ENCODE peak calls at places on chromosomes 5 and 9, in nine cellular contexts. One of them, this sample, is unnamed.

GRCh38 chr5:4994994-4995393 is 145.1 kb upstream of the ADAMTS16 start:
- DNase-seq in NCI-H748 treated with DMSO at 0.1 percent for 48 hours: no peak
- DNase-seq in activated naive CD8-positive, alpha-beta T cell treated with anti-CD3 and anti-CD28 coated beads, Interleukin-2, amount 50 U/mL, for 24 hours: no peak
- DNase-seq in epithelial cell of prostate: no peak
- DNase-seq in posterior vena cava: no peak
- DNase-seq in germinal center: no peak
- DNase-seq in lung microvascular endothelial cell: no peak
- DNase-seq in NCI-H1092: no peak
- DNase-seq in naive thymus-derived CD4-positive, alpha-beta T cell: no peak
- DNase-seq in this sample: no peak

GRCh38 chr5:176621661-176622079 is 8.7 kb downstream of the SNCB start:
- DNase-seq in activated naive CD8-positive, alpha-beta T cell treated with anti-CD3 and anti-CD28 coated beads, Interleukin-2, amount 50 U/mL, for 24 hours: no peak
- DNase-seq in posterior vena cava: no peak
- DNase-seq in germinal center: no peak
- DNase-seq in NCI-H1092: no peak
- DNase-seq in lung microvascular endothelial cell: no peak
- DNase-seq in naive thymus-derived CD4-positive, alpha-beta T cell: no peak
- DNase-seq in epithelial cell of prostate: no peak
- DNase-seq in NCI-H748 treated with DMSO at 0.1 percent for 48 hours: no peak
- DNase-seq in this sample: peak; percentile 69

GRCh38 chr9:13383216-13383615 is 103.7 kb upstream of the MPDZ start:
- DNase-seq in posterior vena cava: no peak
- DNase-seq in lung microvascular endothelial cell: no peak
- DNase-seq in activated naive CD8-positive, alpha-beta T cell treated with anti-CD3 and anti-CD28 coated beads, Interleukin-2, amount 50 U/mL, for 24 hours: no peak
- DNase-seq in NCI-H1092: no peak
- DNase-seq in naive thymus-derived CD4-positive, alpha-beta T cell: no peak
- DNase-seq in NCI-H748 treated with DMSO at 0.1 percent for 48 hours: no peak
- DNase-seq in epithelial cell of prostate: no peak
- DNase-seq in germinal center: no peak
- DNase-seq in this sample: no peak

GRCh38 chr5:93299596-93300308 is 281.3 kb downstream of the NR2F1-AS1 start:
- DNase-seq in NCI-H1092: no peak
- DNase-seq in lung microvascular endothelial cell: no peak
- DNase-seq in naive thymus-derived CD4-positive, alpha-beta T cell: no peak
- DNase-seq in activated naive CD8-positive, alpha-beta T cell treated with anti-CD3 and anti-CD28 coated beads, Interleukin-2, amount 50 U/mL, for 24 hours: no peak
- DNase-seq in germinal center: no peak
- DNase-seq in posterior vena cava: no peak
- DNase-seq in epithelial cell of prostate: no peak
- DNase-seq in NCI-H748 treated with DMSO at 0.1 percent for 48 hours: no peak
- DNase-seq in this sample: no peak

GRCh38 chr9:33921967-33922895 is 105.3 kb downstream of the UBE2R2 start:
- DNase-seq in activated naive CD8-positive, alpha-beta T cell treated with anti-CD3 and anti-CD28 coated beads, Interleukin-2, amount 50 U/mL, for 24 hours: peak; percentile 31
- DNase-seq in lung microvascular endothelial cell: peak; percentile 50
- DNase-seq in NCI-H1092: no peak
- DNase-seq in naive thymus-derived CD4-positive, alpha-beta T cell: no peak
- DNase-seq in NCI-H748 treated with DMSO at 0.1 percent for 48 hours: no peak
- DNase-seq in posterior vena cava: no peak
- DNase-seq in germinal center: peak; percentile 55
- DNase-seq in epithelial cell of prostate: no peak
- DNase-seq in this sample: no peak

GRCh38 chr5:120517607-120518252 is 53.6 kb downstream of the PRR16 start:
- DNase-seq in NCI-H748 treated with DMSO at 0.1 percent for 48 hours: no peak
- DNase-seq in posterior vena cava: no peak
- DNase-seq in activated naive CD8-positive, alpha-beta T cell treated with anti-CD3 and anti-CD28 coated beads, Interleukin-2, amount 50 U/mL, for 24 hours: no peak
- DNase-seq in lung microvascular endothelial cell: no peak
- DNase-seq in germinal center: no peak
- DNase-seq in naive thymus-derived CD4-positive, alpha-beta T cell: no peak
- DNase-seq in epithelial cell of prostate: no peak
- DNase-seq in NCI-H1092: no peak
- DNase-seq in this sample: no peak

GRCh38 chr9:114804504-114804903 is 1.3 kb downstream of the TNFSF15 start:
- DNase-seq in posterior vena cava: no peak
- DNase-seq in epithelial cell of prostate: no peak
- DNase-seq in activated naive CD8-positive, alpha-beta T cell treated with anti-CD3 and anti-CD28 coated beads, Interleukin-2, amount 50 U/mL, for 24 hours: no peak
- DNase-seq in naive thymus-derived CD4-positive, alpha-beta T cell: no peak
- DNase-seq in germinal center: no peak
- DNase-seq in NCI-H748 treated with DMSO at 0.1 percent for 48 hours: no peak
- DNase-seq in NCI-H1092: no peak
- DNase-seq in lung microvascular endothelial cell: peak; percentile 94
- DNase-seq in this sample: no peak

GRCh38 chr5:179410291-179411160 is 65.3 kb upstream of the ADAMTS2 start:
- DNase-seq in activated naive CD8-positive, alpha-beta T cell treated with anti-CD3 and anti-CD28 coated beads, Interleukin-2, amount 50 U/mL, for 24 hours: no peak
- DNase-seq in NCI-H748 treated with DMSO at 0.1 percent for 48 hours: no peak
- DNase-seq in NCI-H1092: no peak
- DNase-seq in posterior vena cava: no peak
- DNase-seq in germinal center: no peak
- DNase-seq in naive thymus-derived CD4-positive, alpha-beta T cell: no peak
- DNase-seq in epithelial cell of prostate: no peak
- DNase-seq in lung microvascular endothelial cell: no peak
- DNase-seq in this sample: no peak

GRCh38 chr5:102807878-102808502 is 52.9 kb downstream of the PAM start:
- DNase-seq in NCI-H1092: peak; percentile 59
- DNase-seq in epithelial cell of prostate: no peak
- DNase-seq in posterior vena cava: no peak
- DNase-seq in activated naive CD8-positive, alpha-beta T cell treated with anti-CD3 and anti-CD28 coated beads, Interleukin-2, amount 50 U/mL, for 24 hours: no peak
- DNase-seq in germinal center: no peak
- DNase-seq in NCI-H748 treated with DMSO at 0.1 percent for 48 hours: peak; percentile 98
- DNase-seq in lung microvascular endothelial cell: no peak
- DNase-seq in naive thymus-derived CD4-positive, alpha-beta T cell: no peak
- DNase-seq in this sample: no peak

GRCh38 chr9:5635390-5635789 is 6.5 kb downstream of the RIC1 start:
- DNase-seq in naive thymus-derived CD4-positive, alpha-beta T cell: no peak
- DNase-seq in lung microvascular endothelial cell: no peak
- DNase-seq in NCI-H1092: no peak
- DNase-seq in germinal center: no peak
- DNase-seq in NCI-H748 treated with DMSO at 0.1 percent for 48 hours: no peak
- DNase-seq in posterior vena cava: no peak
- DNase-seq in epithelial cell of prostate: no peak
- DNase-seq in activated naive CD8-positive, alpha-beta T cell treated with anti-CD3 and anti-CD28 coated beads, Interleukin-2, amount 50 U/mL, for 24 hours: no peak
- DNase-seq in this sample: no peak

GRCh38 chr9:93814561-93814960 is 140.6 kb downstream of the BARX1 start:
- DNase-seq in epithelial cell of prostate: no peak
- DNase-seq in NCI-H1092: peak; percentile 84
- DNase-seq in activated naive CD8-positive, alpha-beta T cell treated with anti-CD3 and anti-CD28 coated beads, Interleukin-2, amount 50 U/mL, for 24 hours: no peak
- DNase-seq in germinal center: no peak
- DNase-seq in naive thymus-derived CD4-positive, alpha-beta T cell: no peak
- DNase-seq in NCI-H748 treated with DMSO at 0.1 percent for 48 hours: peak; percentile 83
- DNase-seq in lung microvascular endothelial cell: no peak
- DNase-seq in posterior vena cava: no peak
- DNase-seq in this sample: no peak

GRCh38 chr9:111232997-111233790 is 96.8 kb downstream of the OR2K2 start:
- DNase-seq in posterior vena cava: no peak
- DNase-seq in germinal center: no peak
- DNase-seq in NCI-H1092: no peak
- DNase-seq in naive thymus-derived CD4-positive, alpha-beta T cell: no peak
- DNase-seq in activated naive CD8-positive, alpha-beta T cell treated with anti-CD3 and anti-CD28 coated beads, Interleukin-2, amount 50 U/mL, for 24 hours: no peak
- DNase-seq in NCI-H748 treated with DMSO at 0.1 percent for 48 hours: no peak
- DNase-seq in epithelial cell of prostate: no peak
- DNase-seq in lung microvascular endothelial cell: no peak
- DNase-seq in this sample: peak; percentile 24

GRCh38 chr9:105531530-105531929 is 26.4 kb upstream of the FKTN start:
- DNase-seq in naive thymus-derived CD4-positive, alpha-beta T cell: no peak
- DNase-seq in activated naive CD8-positive, alpha-beta T cell treated with anti-CD3 and anti-CD28 coated beads, Interleukin-2, amount 50 U/mL, for 24 hours: no peak
- DNase-seq in NCI-H748 treated with DMSO at 0.1 percent for 48 hours: no peak
- DNase-seq in epithelial cell of prostate: no peak
- DNase-seq in posterior vena cava: no peak
- DNase-seq in NCI-H1092: no peak
- DNase-seq in germinal center: no peak
- DNase-seq in lung microvascular endothelial cell: no peak
- DNase-seq in this sample: no peak

GRCh38 chr5:124869481-124870033 is 123.1 kb upstream of the ZNF608 start:
- DNase-seq in epithelial cell of prostate: no peak
- DNase-seq in NCI-H1092: no peak
- DNase-seq in activated naive CD8-positive, alpha-beta T cell treated with anti-CD3 and anti-CD28 coated beads, Interleukin-2, amount 50 U/mL, for 24 hours: no peak
- DNase-seq in posterior vena cava: no peak
- DNase-seq in germinal center: no peak
- DNase-seq in naive thymus-derived CD4-positive, alpha-beta T cell: no peak
- DNase-seq in NCI-H748 treated with DMSO at 0.1 percent for 48 hours: no peak
- DNase-seq in lung microvascular endothelial cell: no peak
- DNase-seq in this sample: no peak

GRCh38 chr5:56677693-56678092 is 137.7 kb upstream of the MAP3K1 start:
- DNase-seq in naive thymus-derived CD4-positive, alpha-beta T cell: no peak
- DNase-seq in activated naive CD8-positive, alpha-beta T cell treated with anti-CD3 and anti-CD28 coated beads, Interleukin-2, amount 50 U/mL, for 24 hours: no peak
- DNase-seq in NCI-H748 treated with DMSO at 0.1 percent for 48 hours: no peak
- DNase-seq in germinal center: no peak
- DNase-seq in lung microvascular endothelial cell: peak; percentile 68
- DNase-seq in NCI-H1092: no peak
- DNase-seq in epithelial cell of prostate: no peak
- DNase-seq in posterior vena cava: no peak
- DNase-seq in this sample: no peak

GRCh38 chr9:76537150-76537646 is 78.2 kb downstream of the GCNT1 start:
- DNase-seq in naive thymus-derived CD4-positive, alpha-beta T cell: no peak
- DNase-seq in lung microvascular endothelial cell: peak; percentile 42
- DNase-seq in NCI-H748 treated with DMSO at 0.1 percent for 48 hours: no peak
- DNase-seq in activated naive CD8-positive, alpha-beta T cell treated with anti-CD3 and anti-CD28 coated beads, Interleukin-2, amount 50 U/mL, for 24 hours: no peak
- DNase-seq in posterior vena cava: no peak
- DNase-seq in epithelial cell of prostate: no peak
- DNase-seq in germinal center: no peak
- DNase-seq in NCI-H1092: no peak
- DNase-seq in this sample: peak; percentile 63

GRCh38 chr5:74643160-74643562 is 2.6 kb upstream of the ENC1 start:
- DNase-seq in NCI-H1092: no peak
- DNase-seq in naive thymus-derived CD4-positive, alpha-beta T cell: no peak
- DNase-seq in activated naive CD8-positive, alpha-beta T cell treated with anti-CD3 and anti-CD28 coated beads, Interleukin-2, amount 50 U/mL, for 24 hours: no peak
- DNase-seq in posterior vena cava: no peak
- DNase-seq in epithelial cell of prostate: peak; percentile 96
- DNase-seq in lung microvascular endothelial cell: peak; percentile 61
- DNase-seq in germinal center: no peak
- DNase-seq in NCI-H748 treated with DMSO at 0.1 percent for 48 hours: no peak
- DNase-seq in this sample: peak; percentile 33

GRCh38 chr5:40017151-40017550 is 592.4 kb upstream of the DAB2 start:
- DNase-seq in activated naive CD8-positive, alpha-beta T cell treated with anti-CD3 and anti-CD28 coated beads, Interleukin-2, amount 50 U/mL, for 24 hours: no peak
- DNase-seq in lung microvascular endothelial cell: no peak
- DNase-seq in NCI-H748 treated with DMSO at 0.1 percent for 48 hours: no peak
- DNase-seq in NCI-H1092: no peak
- DNase-seq in posterior vena cava: no peak
- DNase-seq in germinal center: no peak
- DNase-seq in epithelial cell of prostate: no peak
- DNase-seq in naive thymus-derived CD4-positive, alpha-beta T cell: no peak
- DNase-seq in this sample: no peak

GRCh38 chr9:123738664-123739063 is 191.3 kb downstream of the DENND1A start:
- DNase-seq in epithelial cell of prostate: no peak
- DNase-seq in naive thymus-derived CD4-positive, alpha-beta T cell: no peak
- DNase-seq in lung microvascular endothelial cell: no peak
- DNase-seq in activated naive CD8-positive, alpha-beta T cell treated with anti-CD3 and anti-CD28 coated beads, Interleukin-2, amount 50 U/mL, for 24 hours: no peak
- DNase-seq in NCI-H1092: no peak
- DNase-seq in posterior vena cava: no peak
- DNase-seq in NCI-H748 treated with DMSO at 0.1 percent for 48 hours: no peak
- DNase-seq in germinal center: no peak
- DNase-seq in this sample: no peak

GRCh38 chr5:57844410-57844809 is 361.8 kb upstream of the ACTBL2 start:
- DNase-seq in NCI-H748 treated with DMSO at 0.1 percent for 48 hours: no peak
- DNase-seq in NCI-H1092: no peak
- DNase-seq in posterior vena cava: no peak
- DNase-seq in lung microvascular endothelial cell: peak; percentile 95
- DNase-seq in germinal center: no peak
- DNase-seq in epithelial cell of prostate: no peak
- DNase-seq in naive thymus-derived CD4-positive, alpha-beta T cell: no peak
- DNase-seq in activated naive CD8-positive, alpha-beta T cell treated with anti-CD3 and anti-CD28 coated beads, Interleukin-2, amount 50 U/mL, for 24 hours: no peak
- DNase-seq in this sample: peak; percentile 31

GRCh38 chr5:180135128-180135955 is 63.8 kb upstream of the RNF130 start:
- DNase-seq in activated naive CD8-positive, alpha-beta T cell treated with anti-CD3 and anti-CD28 coated beads, Interleukin-2, amount 50 U/mL, for 24 hours: peak; percentile 59
- DNase-seq in NCI-H1092: no peak
- DNase-seq in epithelial cell of prostate: peak; percentile 70
- DNase-seq in lung microvascular endothelial cell: peak; percentile 20
- DNase-seq in NCI-H748 treated with DMSO at 0.1 percent for 48 hours: no peak
- DNase-seq in naive thymus-derived CD4-positive, alpha-beta T cell: no peak
- DNase-seq in germinal center: no peak
- DNase-seq in posterior vena cava: peak; percentile 78
- DNase-seq in this sample: no peak

GRCh38 chr5:72066658-72067057 is 40.6 kb upstream of the MAP1B start:
- DNase-seq in epithelial cell of prostate: peak; percentile 41
- DNase-seq in naive thymus-derived CD4-positive, alpha-beta T cell: no peak
- DNase-seq in germinal center: no peak
- DNase-seq in NCI-H748 treated with DMSO at 0.1 percent for 48 hours: no peak
- DNase-seq in lung microvascular endothelial cell: no peak
- DNase-seq in posterior vena cava: no peak
- DNase-seq in NCI-H1092: no peak
- DNase-seq in activated naive CD8-positive, alpha-beta T cell treated with anti-CD3 and anti-CD28 coated beads, Interleukin-2, amount 50 U/mL, for 24 hours: no peak
- DNase-seq in this sample: no peak

GRCh38 chr5:42650111-42650510 is 106.5 kb upstream of the CCDC152 start:
- DNase-seq in lung microvascular endothelial cell: no peak
- DNase-seq in epithelial cell of prostate: no peak
- DNase-seq in naive thymus-derived CD4-positive, alpha-beta T cell: no peak
- DNase-seq in posterior vena cava: no peak
- DNase-seq in germinal center: no peak
- DNase-seq in activated naive CD8-positive, alpha-beta T cell treated with anti-CD3 and anti-CD28 coated beads, Interleukin-2, amount 50 U/mL, for 24 hours: no peak
- DNase-seq in NCI-H1092: no peak
- DNase-seq in NCI-H748 treated with DMSO at 0.1 percent for 48 hours: no peak
- DNase-seq in this sample: no peak

GRCh38 chr5:1737790-1738405 is 61.7 kb downstream of the MRPL36 start:
- DNase-seq in NCI-H1092: no peak
- DNase-seq in NCI-H748 treated with DMSO at 0.1 percent for 48 hours: peak; percentile 74
- DNase-seq in activated naive CD8-positive, alpha-beta T cell treated with anti-CD3 and anti-CD28 coated beads, Interleukin-2, amount 50 U/mL, for 24 hours: peak; percentile 46
- DNase-seq in epithelial cell of prostate: no peak
- DNase-seq in lung microvascular endothelial cell: peak; percentile 39
- DNase-seq in naive thymus-derived CD4-positive, alpha-beta T cell: peak; percentile 15
- DNase-seq in posterior vena cava: peak; percentile 35
- DNase-seq in germinal center: peak; percentile 55
- DNase-seq in this sample: no peak

GRCh38 chr9:133275105-133276000 is at the start of gene ABO:
- DNase-seq in NCI-H1092: no peak
- DNase-seq in posterior vena cava: no peak
- DNase-seq in activated naive CD8-positive, alpha-beta T cell treated with anti-CD3 and anti-CD28 coated beads, Interleukin-2, amount 50 U/mL, for 24 hours: no peak
- DNase-seq in naive thymus-derived CD4-positive, alpha-beta T cell: no peak
- DNase-seq in NCI-H748 treated with DMSO at 0.1 percent for 48 hours: no peak
- DNase-seq in lung microvascular endothelial cell: peak; percentile 13
- DNase-seq in epithelial cell of prostate: no peak
- DNase-seq in germinal center: no peak
- DNase-seq in this sample: peak; percentile 79

GRCh38 chr9:21801683-21802417 is 586 bp upstream of the MTAP start:
- DNase-seq in germinal center: peak; percentile 13
- DNase-seq in naive thymus-derived CD4-positive, alpha-beta T cell: no peak
- DNase-seq in NCI-H1092: peak; percentile 84
- DNase-seq in epithelial cell of prostate: peak; percentile 63
- DNase-seq in activated naive CD8-positive, alpha-beta T cell treated with anti-CD3 and anti-CD28 coated beads, Interleukin-2, amount 50 U/mL, for 24 hours: peak; percentile 42
- DNase-seq in lung microvascular endothelial cell: peak; percentile 74
- DNase-seq in posterior vena cava: peak; percentile 92
- DNase-seq in NCI-H748 treated with DMSO at 0.1 percent for 48 hours: peak; percentile 61
- DNase-seq in this sample: peak; percentile 78

GRCh38 chr5:177442066-177442836 is 4.4 kb upstream of the PRR7 start:
- DNase-seq in NCI-H748 treated with DMSO at 0.1 percent for 48 hours: no peak
- DNase-seq in NCI-H1092: no peak
- DNase-seq in naive thymus-derived CD4-positive, alpha-beta T cell: no peak
- DNase-seq in activated naive CD8-positive, alpha-beta T cell treated with anti-CD3 and anti-CD28 coated beads, Interleukin-2, amount 50 U/mL, for 24 hours: no peak
- DNase-seq in germinal center: no peak
- DNase-seq in epithelial cell of prostate: no peak
- DNase-seq in lung microvascular endothelial cell: no peak
- DNase-seq in posterior vena cava: peak; percentile 79
- DNase-seq in this sample: peak; percentile 35

GRCh38 chr5:105956456-105957177 is 1714.1 kb downstream of the EFNA5 start:
- DNase-seq in NCI-H748 treated with DMSO at 0.1 percent for 48 hours: no peak
- DNase-seq in lung microvascular endothelial cell: no peak
- DNase-seq in activated naive CD8-positive, alpha-beta T cell treated with anti-CD3 and anti-CD28 coated beads, Interleukin-2, amount 50 U/mL, for 24 hours: no peak
- DNase-seq in epithelial cell of prostate: no peak
- DNase-seq in naive thymus-derived CD4-positive, alpha-beta T cell: no peak
- DNase-seq in posterior vena cava: no peak
- DNase-seq in NCI-H1092: no peak
- DNase-seq in germinal center: no peak
- DNase-seq in this sample: no peak

GRCh38 chr5:113804264-113804663 is 290.8 kb downstream of the YTHDC2 start:
- DNase-seq in epithelial cell of prostate: peak; percentile 3
- DNase-seq in posterior vena cava: no peak
- DNase-seq in NCI-H1092: no peak
- DNase-seq in germinal center: no peak
- DNase-seq in naive thymus-derived CD4-positive, alpha-beta T cell: no peak
- DNase-seq in activated naive CD8-positive, alpha-beta T cell treated with anti-CD3 and anti-CD28 coated beads, Interleukin-2, amount 50 U/mL, for 24 hours: no peak
- DNase-seq in NCI-H748 treated with DMSO at 0.1 percent for 48 hours: no peak
- DNase-seq in lung microvascular endothelial cell: no peak
- DNase-seq in this sample: no peak

GRCh38 chr9:113634597-113635515 is 171.3 kb downstream of the RGS3 start:
- DNase-seq in germinal center: no peak
- DNase-seq in naive thymus-derived CD4-positive, alpha-beta T cell: no peak
- DNase-seq in epithelial cell of prostate: no peak
- DNase-seq in lung microvascular endothelial cell: peak; percentile 65
- DNase-seq in activated naive CD8-positive, alpha-beta T cell treated with anti-CD3 and anti-CD28 coated beads, Interleukin-2, amount 50 U/mL, for 24 hours: no peak
- DNase-seq in NCI-H1092: no peak
- DNase-seq in NCI-H748 treated with DMSO at 0.1 percent for 48 hours: no peak
- DNase-seq in posterior vena cava: peak; percentile 20
- DNase-seq in this sample: no peak